ENCODE peak calls at places on chromosomes 5 and 9, in four cellular contexts. D is kidney, T is H1, O is ovary. L is an unnamed sample.

GRCh38 chr9:111074395-111074794 is 36.1 kb upstream of the LPAR1 start:
- DNase-seq in D (no peak), O (no peak), T (no peak), L (no peak)

GRCh38 chr5:60597570-60597969 is 102.4 kb downstream of the DEPDC1B start:
- DNase-seq in T (no peak), D (no peak), O (no peak), L (no peak)

GRCh38 chr9:136050266-136050705 is 44.8 kb downstream of the NACC2 start:
- DNase-seq in T (peak), D (peak), O (no peak), L (no peak)

GRCh38 chr5:53482717-53483638 is 2.5 kb downstream of the FST start:
- DNase-seq in T (peak), D (peak), O (peak), L (peak)

GRCh38 chr5:139222346-139222745 is 24.2 kb upstream of the SIL1 start:
- DNase-seq in O (no peak), T (no peak), D (no peak), L (no peak)

GRCh38 chr5:6574537-6574936 is 58.3 kb downstream of the NSUN2 start:
- DNase-seq in T (no peak), O (no peak), D (no peak), L (no peak)

GRCh38 chr5:91074615-91075014 is 308.5 kb downstream of the ARRDC3 start:
- DNase-seq in O (no peak), D (no peak), T (no peak), L (no peak)

GRCh38 chr5:41908374-41909079 is 4.4 kb downstream of the RIMOC1 start:
- DNase-seq in O (no peak), D (no peak), T (no peak), L (no peak)

GRCh38 chr5:85990998-85991397 is 626.7 kb upstream of the COX7C start:
- DNase-seq in O (no peak), T (no peak), D (no peak), L (no peak)

GRCh38 chr9:2093920-2094597 is 78.9 kb downstream of the SMARCA2 start:
- DNase-seq in O (no peak), T (no peak), D (no peak), L (no peak)

GRCh38 chr9:79896390-79896789 is 324.6 kb downstream of the TLE4 start:
- DNase-seq in D (no peak), O (no peak), T (no peak), L (no peak)

GRCh38 chr5:151195622-151196021 is 28.3 kb downstream of the CCDC69 start:
- DNase-seq in T (no peak), D (no peak), O (no peak), L (no peak)

GRCh38 chr9:129355641-129356040 is 177.6 kb upstream of the IER5L start:
- DNase-seq in T (no peak), O (no peak), D (peak), L (no peak)

GRCh38 chr5:137757634-137758033 is 3.5 kb upstream of the HNRNPA0 start:
- DNase-seq in T (no peak), D (no peak), O (no peak), L (no peak)
- TF ChIP-seq CTCF in T (no peak), D (no peak), O (no peak), L (no peak)

GRCh38 chr5:89728134-89728533 is 681.4 kb downstream of the CETN3 start:
- DNase-seq in T (no peak), D (no peak), O (no peak), L (no peak)
- H3K27ac ChIP-seq in T (no peak), D (no peak), O (no peak), L (no peak)

DNA sequence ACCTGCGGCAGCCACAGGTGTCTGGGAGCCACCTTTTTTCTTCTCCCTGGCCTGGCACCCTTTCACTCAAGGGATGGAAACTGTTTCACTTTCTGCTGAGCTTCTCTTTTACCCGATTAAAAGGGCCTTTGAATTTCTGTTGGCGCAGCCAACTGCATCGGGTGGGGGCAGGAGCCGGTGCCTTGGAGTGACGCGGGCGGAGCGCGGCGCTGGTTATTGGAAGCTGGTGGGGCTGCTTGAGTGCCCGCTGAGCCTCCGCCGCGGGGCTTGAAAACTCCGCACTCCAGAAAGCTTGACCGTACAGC is 52.0 kb upstream of the TJP2 start:
- DNase-seq in O (peak), T (peak), D (peak), L (peak)
- TF ChIP-seq CTCF in O (no peak), T (no peak), D (no peak), L (no peak)

DNA sequence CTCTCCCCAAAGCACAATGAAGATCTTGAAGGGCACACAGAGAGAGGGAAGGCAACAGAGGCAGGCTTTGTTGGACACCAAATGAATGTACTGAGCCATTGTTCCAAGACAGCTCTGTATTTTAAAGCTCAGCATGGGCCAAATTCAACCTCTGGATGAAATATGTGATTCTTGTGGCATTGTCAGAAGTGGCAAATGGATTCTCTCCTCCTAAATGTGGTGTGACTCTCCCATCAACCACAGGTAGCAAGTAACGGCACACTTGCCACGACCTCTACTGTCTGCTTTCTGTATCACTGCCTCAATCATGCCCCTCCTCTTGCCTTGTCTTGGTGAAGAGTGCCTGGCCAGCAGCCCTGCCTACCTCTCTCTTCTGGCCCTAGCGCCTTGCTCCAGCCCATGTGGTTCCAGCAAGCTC is 6.1 kb upstream of the MOB3B start:
- DNase-seq in D (no peak), O (no peak), T (peak), L (no peak)
- H3K27ac ChIP-seq in D (no peak), O (no peak), T (no peak), L (no peak)

GRCh38 chr9:37508834-37509206 is 23.1 kb downstream of the POLR1E start:
- DNase-seq in D (peak), O (no peak), T (no peak), L (no peak)
- TF ChIP-seq CTCF in D (peak), O (no peak), T (no peak), L (no peak)

L was measured in left ventricle myocardium inferior.